ENCODE peak calls at places on chromosomes 16 and 17, in four cellular contexts. O is A549, A is ovary, H is K562. D is an unnamed sample.
A peak's percentile ranks its signal among the peaks of the same experiment; 100 is the strongest.

GRCh38 chr17:40873801-40874200 is 6.8 kb upstream of the KRT12 start:
- DNase-seq in O (no peak), A (no peak), H (no peak), D (no peak)

GRCh38 chr16:89363621-89364393 is 126.6 kb downstream of the ANKRD11 start:
- DNase-seq in O (peak; percentile 65), A (no peak), H (no peak), D (no peak)

GRCh38 chr17:4605826-4606225 is 21.5 kb downstream of the SMTNL2 start:
- DNase-seq in O (no peak), A (peak; percentile 76), H (no peak), D (no peak)

GRCh38 chr17:27466748-27467375 is 10.6 kb downstream of the KSR1 start:
- DNase-seq in O (no peak), A (no peak), H (no peak), D (no peak)

GRCh38 chr16:66521951-66522771 is 27.8 kb downstream of the TK2 start:
- DNase-seq in O (no peak), A (no peak), H (peak; percentile 53), D (no peak)

GRCh38 chr17:4636474-4637100 is 4.9 kb downstream of the ALOX15 start:
- DNase-seq in O (no peak), A (no peak), H (no peak), D (no peak)

GRCh38 chr16:72198641-72199250 is 26.8 kb upstream of the PMFBP1 start:
- DNase-seq in O (no peak), A (no peak), H (no peak), D (no peak)

GRCh38 chr16:26204138-26204537 is 512.4 kb downstream of the HS3ST4 start:
- DNase-seq in O (no peak), A (no peak), H (no peak), D (no peak)

GRCh38 chr16:54936086-54936978 is 5.7 kb downstream of the IRX5 start:
- DNase-seq in O (no peak), A (no peak), H (no peak), D (no peak)

GRCh38 chr16:77402118-77402517 is 32.7 kb downstream of the ADAMTS18 start:
- DNase-seq in O (no peak), A (no peak), H (no peak), D (no peak)

GRCh38 chr17:46811978-46812583 is 6.4 kb downstream of the WNT3 start:
- DNase-seq in O (no peak), A (no peak), H (no peak), D (no peak)

GRCh38 chr16:55043499-55043898 is 112.8 kb downstream of the IRX5 start:
- DNase-seq in O (no peak), A (no peak), H (no peak), D (no peak)

GRCh38 chr16:87129771-87130170 is 187.4 kb downstream of the C16orf95 start:
- DNase-seq in O (no peak), A (no peak), H (no peak), D (peak; percentile 19)

GRCh38 chr16:56005958-56006357 is 130.8 kb upstream of the CES5A start:
- DNase-seq in O (no peak), A (no peak), H (no peak), D (no peak)

GRCh38 chr17:67290994-67291362 is 46.0 kb upstream of the HELZ start:
- DNase-seq in O (no peak), A (no peak), H (no peak), D (no peak)

GRCh38 chr17:40340880-40341807 is 23.4 kb downstream of the GJD3 start:
- DNase-seq in O (peak; percentile 92), A (peak; percentile 87), H (peak; percentile 76), D (peak; percentile 85)

GRCh38 chr17:32355649-32356377 is 5.9 kb downstream of the ZNF207 start:
- DNase-seq in O (no peak), A (no peak), H (no peak), D (no peak)

GRCh38 chr17:80779961-80780380 is 211.7 kb upstream of the CHMP6 start:
- DNase-seq in O (no peak), A (no peak), H (no peak), D (no peak)
- H3K4me1 ChIP-seq in O (peaks cover 20% of the 10 kb centered on the region), A (peaks cover 6% of the 10 kb centered on the region), H (peaks cover 6% of the 10 kb centered on the region), D (no peaks in the 10 kb centered on the region)

DNA sequence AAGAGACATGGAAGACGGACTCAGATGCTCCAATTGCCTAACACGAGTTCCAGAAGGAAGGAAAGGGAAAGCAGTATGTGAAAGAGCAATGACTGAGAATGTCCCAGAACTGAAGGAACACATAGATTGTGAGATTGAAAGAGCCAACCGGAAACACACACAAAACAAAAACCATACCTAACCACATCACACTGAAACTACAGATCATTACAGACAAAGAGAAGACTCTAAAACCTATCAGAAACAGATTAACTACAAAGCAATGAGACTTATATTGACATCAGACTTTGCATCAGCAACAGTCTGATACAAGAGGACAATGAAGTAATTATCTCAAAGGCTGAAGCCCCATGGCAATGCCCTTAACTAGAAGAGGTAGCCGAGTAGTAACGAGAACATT is 45.6 kb upstream of the CLEC18B start:
- DNase-seq in O (no peak), A (no peak), H (no peak), D (no peak)
- TF ChIP-seq EP300 in O (no peak), A (no peak), H (no peak), D (no peak)

DNA sequence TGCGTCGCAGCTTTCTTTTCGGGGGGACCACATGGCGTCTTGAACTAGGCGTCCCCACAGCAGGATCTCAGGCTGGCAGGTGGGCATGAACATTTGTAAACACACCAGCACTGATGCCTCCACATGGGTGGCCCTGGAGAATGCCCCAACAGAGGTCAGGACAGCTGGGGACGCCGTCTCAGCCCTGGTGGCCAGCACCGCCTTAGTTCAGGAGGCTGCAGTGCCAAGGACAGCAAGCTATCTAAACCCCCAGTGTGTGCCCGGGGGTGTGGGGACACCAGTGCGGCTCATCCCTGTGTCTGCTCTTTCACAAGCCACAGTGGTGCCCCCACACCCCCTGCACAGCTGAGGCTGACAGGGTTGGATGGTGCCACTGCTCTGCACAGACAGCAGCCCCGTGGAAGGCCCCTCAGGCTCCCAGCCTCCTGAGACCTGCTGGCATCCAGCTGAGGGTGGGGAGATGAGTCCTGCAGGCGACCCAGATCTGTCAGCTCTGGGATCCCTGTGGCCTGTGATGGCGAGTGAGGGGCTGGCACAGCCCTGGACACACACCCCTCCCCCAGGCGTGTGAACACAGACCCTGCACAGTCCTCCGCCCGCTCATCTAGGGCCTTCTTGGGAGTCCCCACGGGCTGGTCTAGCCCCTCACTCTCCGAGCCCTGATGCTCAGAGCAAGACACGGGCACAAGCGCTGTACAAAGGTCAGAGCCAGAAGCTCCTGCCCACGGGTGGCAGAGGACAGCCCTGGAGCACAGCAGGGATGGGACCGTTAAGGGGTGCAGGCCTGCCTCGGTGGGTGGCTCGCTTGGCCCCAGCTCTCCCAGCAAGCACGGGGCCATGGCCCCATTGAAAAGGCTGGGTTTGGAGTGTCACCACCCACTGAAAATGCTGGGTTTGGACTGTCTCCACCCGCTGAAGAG is 10.7 kb downstream of the FSCN2 start:
- DNase-seq in O (no peak), A (no peak), H (no peak), D (no peak)
- TF ChIP-seq POLR2A in O (no peak), A (no peak), H (no peak), D (no peak)

DNA sequence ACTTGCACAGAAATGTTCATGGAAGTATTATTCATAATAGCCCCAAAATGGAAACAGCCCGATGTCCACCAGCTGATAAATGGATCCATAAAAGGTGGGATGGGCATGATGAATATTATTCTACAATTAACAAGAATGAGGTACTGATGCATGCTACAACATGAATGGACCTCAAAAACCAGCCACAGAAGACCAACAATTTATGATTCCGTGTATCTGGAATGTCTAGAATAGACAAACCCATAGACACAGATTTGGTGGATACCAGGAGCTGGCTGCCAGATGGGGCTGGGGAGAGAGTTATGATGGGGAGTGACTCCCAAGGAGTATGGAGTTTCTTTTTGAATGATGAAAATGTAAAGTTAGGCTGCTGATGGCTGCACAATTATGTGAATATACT is 10.8 kb upstream of the NAGLU start:
- DNase-seq in O (no peak), A (no peak), H (no peak), D (no peak)
- H3K4me1 ChIP-seq in O (peaks cover 55% of the 10 kb centered on the region), A (peaks cover 33% of the 10 kb centered on the region), H (peaks cover 57% of the 10 kb centered on the region), D (peaks cover 32% of the 10 kb centered on the region)

GRCh38 chr17:61709567-61709966 is 118.5 kb upstream of the NACA2 start:
- DNase-seq in O (no peak), A (no peak), H (no peak), D (no peak)
- TF ChIP-seq EP300 in O (no peak), A (no peak), H (no peak), D (no peak)

DNA sequence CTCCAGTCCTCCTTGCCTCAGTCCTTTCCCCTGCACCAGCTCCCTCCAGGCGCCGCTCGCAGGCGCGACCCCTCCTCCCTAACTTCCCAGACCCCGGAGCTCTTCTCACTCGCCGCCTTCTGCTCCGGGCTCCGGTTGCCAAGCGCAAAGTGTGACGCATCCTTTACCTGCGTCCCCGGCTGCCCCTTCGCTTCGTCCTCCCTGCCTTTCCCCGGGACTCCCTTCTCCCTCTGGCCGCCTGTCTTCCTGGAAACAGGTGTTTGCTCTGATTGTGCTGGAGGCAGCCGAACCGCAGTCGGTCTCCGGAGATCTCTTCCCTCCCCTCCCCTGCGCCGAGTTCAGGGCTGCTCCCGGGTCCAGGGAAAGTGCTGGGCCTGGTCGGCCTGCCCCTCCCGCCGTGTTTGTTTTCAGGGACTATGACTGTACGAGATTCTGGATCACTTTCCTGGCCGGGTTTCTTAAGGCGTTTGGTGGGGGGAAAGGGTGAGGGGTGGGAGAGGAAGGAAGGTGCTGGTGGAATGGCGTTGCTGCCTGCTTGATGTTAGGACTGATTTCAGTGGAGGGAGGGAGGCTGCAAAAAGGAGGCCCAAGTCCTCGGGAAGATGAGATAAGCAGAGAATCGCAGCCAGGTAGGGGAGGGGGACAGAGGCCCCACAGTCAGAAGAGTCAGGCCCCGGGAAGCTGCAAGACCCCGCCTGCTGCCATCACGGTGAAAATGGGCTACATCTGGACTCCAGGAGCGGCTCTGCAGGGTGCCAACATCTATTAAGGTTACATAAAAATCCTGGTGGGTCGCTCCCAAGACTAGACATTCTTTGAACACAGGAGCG is 893 bp downstream of the ARHGAP44 start:
- DNase-seq in O (no peak), A (peak; percentile 47), H (peak; percentile 15), D (no peak)
- TF ChIP-seq POLR2A in O (no peak), A (no peak), H (no peak), D (no peak)

GRCh38 chr16:85379041-85380001 is 233.8 kb upstream of the GSE1 start:
- DNase-seq in O (no peak), A (no peak), H (peak; percentile 55), D (no peak)

GRCh38 chr16:85380905-85381737 is 232.0 kb upstream of the GSE1 start:
- DNase-seq in O (no peak), A (no peak), H (no peak), D (no peak)

GRCh38 chr16:85378145-85379040 is 234.7 kb upstream of the GSE1 start:
- DNase-seq in O (no peak), A (no peak), H (no peak), D (no peak)

GRCh38 chr16:85381738-85382592 is 231.2 kb upstream of the GSE1 start:
- DNase-seq in O (no peak), A (no peak), H (peak; percentile 98), D (no peak)

GRCh38 chr16:85380002-85380395 is 233.1 kb upstream of the GSE1 start:
- DNase-seq in O (no peak), A (no peak), H (no peak), D (no peak)
- H3K4me1 ChIP-seq in O (no peaks in the 10 kb centered on the region), A (peaks cover 5% of the 10 kb centered on the region), H (peaks cover 100% of the 10 kb centered on the region), D (peaks cover 47% of the 10 kb centered on the region)